ENCODE peak calls at places on chromosome 2, in four cellular contexts. C, H, T and E are unnamed samples.

GRCh38 chr2:174893018-174893417 is 112.2 kb downstream of the CHN1 start:
- DNase-seq in C (no peak), H (no peak), T (no peak), E (no peak)

GRCh38 chr2:147998203-147998602 is 22.3 kb downstream of the ORC4 start:
- DNase-seq in C (no peak), H (no peak), T (no peak), E (no peak)

GRCh38 chr2:58702302-58702696 is 461.2 kb upstream of the FANCL start:
- DNase-seq in C (no peak), H (no peak), T (no peak), E (peak)

GRCh38 chr2:6648656-6649247 is 217.0 kb downstream of the CMPK2 start:
- DNase-seq in C (no peak), H (no peak), T (no peak), E (no peak)

GRCh38 chr2:25233916-25234610 is 65.7 kb upstream of the POMC start:
- DNase-seq in C (no peak), H (no peak), T (no peak), E (no peak)

GRCh38 chr2:189552334-189552990 is 28.1 kb downstream of the SLC40A1 start:
- DNase-seq in C (no peak), H (peak), T (no peak), E (peak)

GRCh38 chr2:47653909-47654789 is 128.8 kb upstream of the MSH6 start:
- DNase-seq in C (peak), H (peak), T (no peak), E (peak)

GRCh38 chr2:46171996-46172546 is 125.1 kb upstream of the EPAS1 start:
- DNase-seq in C (no peak), H (no peak), T (no peak), E (no peak)

GRCh38 chr2:237533668-237534138 is 32.7 kb upstream of the PRLH start:
- DNase-seq in C (no peak), H (no peak), T (no peak), E (no peak)

GRCh38 chr2:201452856-201453643 is 1.5 kb downstream of the STRADB start:
- DNase-seq in C (no peak), H (no peak), T (no peak), E (no peak)
- H3K4me3 ChIP-seq in C (no peak), H (no peak), T (no peak), E (peak)

GRCh38 chr2:176637497-176638166 is 368.4 kb downstream of the MTX2 start:
- DNase-seq in C (peak), H (peak), T (peak), E (peak)
- H3K4me3 ChIP-seq in C (peak), H (peak), T (peak), E (peak)

DNA sequence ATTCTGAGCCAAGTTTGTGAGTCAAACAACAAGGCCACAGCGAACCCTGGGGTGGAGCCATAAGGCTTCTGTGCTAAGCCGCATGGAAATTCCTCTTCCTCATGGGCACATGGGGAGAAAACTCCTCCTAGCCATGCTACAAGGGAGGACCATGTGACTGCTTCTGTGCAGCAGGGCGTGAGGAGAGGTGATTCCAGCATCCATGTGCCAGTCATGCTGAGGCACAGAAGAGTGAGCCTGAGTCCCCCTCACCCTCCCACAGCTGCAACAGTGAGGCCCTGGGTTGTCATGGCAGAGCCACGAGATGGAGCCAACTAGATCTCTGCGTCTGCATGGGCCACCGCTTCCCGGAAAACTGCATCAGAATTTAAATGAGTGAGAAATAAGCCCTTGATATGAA is 488.8 kb upstream of the RAB6C start:
- DNase-seq in C (no peak), H (no peak), T (no peak), E (peak)
- H3K4me3 ChIP-seq in C (no peak), H (no peak), T (no peak), E (no peak)

DNA sequence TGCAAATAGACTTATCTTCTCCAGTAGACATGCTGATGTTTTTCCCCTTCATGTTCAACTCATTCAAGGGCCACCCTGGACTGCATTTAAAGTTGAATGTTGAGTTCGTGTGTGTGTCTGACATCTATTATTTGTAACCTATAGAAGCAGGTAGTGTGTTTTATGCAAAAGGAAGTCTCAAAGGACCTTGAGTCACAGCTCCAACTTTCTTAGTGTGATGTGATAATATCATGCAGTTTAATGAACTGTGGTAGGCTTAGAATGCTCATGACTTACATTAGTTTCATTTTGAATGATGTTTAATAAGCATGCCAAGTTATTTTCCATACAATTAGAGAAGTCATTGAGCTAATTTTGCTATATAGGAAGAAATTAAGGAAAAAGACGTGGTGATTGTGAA is 67.9 kb downstream of the CERS6 start:
- DNase-seq in C (no peak), H (no peak), T (no peak), E (no peak)
- H3K4me3 ChIP-seq in C (no peak), H (no peak), T (no peak), E (no peak)